ENCODE peak calls at places on chromosomes 4 and X, in five cellular contexts. I is mammary epithelial cell, H is HepG2, O is AG09309, M is foreskin fibroblast. G is an unnamed sample.

GRCh38 chr4:184748251-184748652 is 14.4 kb upstream of the CENPU start:
- DNase-seq in M (no peak), O (no peak), H (no peak), I (peak; percentile 79), G (no peak)

GRCh38 chr4:3871181-3871852 is 105.1 kb downstream of the ADRA2C start:
- DNase-seq in H (no peak), M (no peak), O (no peak), I (no peak), G (no peak)

GRCh38 chr4:122500852-122501501 is 44.5 kb upstream of the IL2 start:
- DNase-seq in O (no peak), H (no peak), M (no peak), I (no peak), G (no peak)

GRCh38 chr4:107906458-107907100 is 24.8 kb upstream of the CYP2U1 start:
- DNase-seq in I (no peak), O (no peak), H (no peak), M (no peak), G (no peak)

GRCh38 chr4:134780244-134780643 is 578.7 kb upstream of the PABPC4L start:
- DNase-seq in I (no peak), O (no peak), H (no peak), M (no peak), G (no peak)

GRCh38 chrX:68743754-68744153 is 85.1 kb upstream of the EFNB1 start:
- DNase-seq in O (no peak), H (no peak), I (no peak), M (no peak), G (no peak)

GRCh38 chr4:3462321-3462789 is 751 bp upstream of the DOK7 start:
- DNase-seq in H (peak; percentile 40), O (no peak), M (no peak), I (no peak), G (no peak)

GRCh38 chr4:153784300-153784699 is 4.6 kb downstream of the SFRP2 start:
- DNase-seq in M (no peak), O (no peak), H (no peak), I (no peak), G (no peak)

GRCh38 chrX:103789004-103789403 is 12.4 kb downstream of the PLP1 start:
- DNase-seq in M (no peak), I (no peak), O (no peak), H (no peak), G (no peak)

GRCh38 chr4:37717575-37717974 is 31.4 kb upstream of the RELL1 start:
- DNase-seq in O (peak; percentile 24), H (no peak), I (peak; percentile 79), M (peak; percentile 52), G (no peak)

GRCh38 chr4:67687639-67688038 is 13.3 kb downstream of the UBA6 start:
- DNase-seq in M (peak; percentile 68), H (no peak), O (peak; percentile 28), I (no peak), G (no peak)

GRCh38 chr4:139458999-139459398 is 5.1 kb downstream of the RAB33B start:
- DNase-seq in O (no peak), M (no peak), I (peak; percentile 47), H (peak; percentile 48), G (no peak)

GRCh38 chr4:7411896-7412585 is 22.7 kb downstream of the PSAPL1 start:
- DNase-seq in H (no peak), I (no peak), M (no peak), O (no peak), G (no peak)

GRCh38 chr4:105197777-105198176 is 51.1 kb downstream of the TET2 start:
- DNase-seq in O (no peak), H (no peak), I (no peak), M (no peak), G (no peak)

GRCh38 chrX:11968470-11968869 is 169.8 kb upstream of the FRMPD4 start:
- DNase-seq in M (no peak), I (peak; percentile 67), O (no peak), H (peak; percentile 1), G (no peak)

GRCh38 chrX:16807976-16808542 is 21.8 kb downstream of the TXLNG start:
- DNase-seq in M (peak; percentile 46), I (peak; percentile 46), H (peak; percentile 64), O (no peak), G (no peak)

GRCh38 chr4:88706574-88706973 is 8.9 kb upstream of the NAP1L5 start:
- DNase-seq in H (peak; percentile 53), I (peak; percentile 26), O (peak; percentile 31), M (peak; percentile 52), G (no peak)

GRCh38 chrX:41922125-41922521 is 1.2 kb downstream of the CASK start:
- DNase-seq in M (no peak), H (no peak), O (no peak), I (peak; percentile 37), G (no peak)

GRCh38 chrX:135009057-135009605 is 13.2 kb downstream of the RTL8B start:
- DNase-seq in I (no peak), O (no peak), H (peak; percentile 60), M (no peak), G (no peak)

GRCh38 chr4:97923096-97923495 is 220.2 kb downstream of the STPG2 start:
- DNase-seq in M (no peak), O (no peak), H (no peak), I (no peak), G (no peak)

GRCh38 chr4:76252271-76252653 is 741 bp downstream of the FAM47E start:
- DNase-seq in M (no peak), I (no peak), H (no peak), O (no peak), G (no peak)

GRCh38 chr4:122762520-122762919 is 30.0 kb downstream of the BBS12 start:
- DNase-seq in H (peak; percentile 18), M (no peak), O (no peak), I (no peak), G (no peak)

GRCh38 chr4:26878729-26879415 is 18.2 kb downstream of the STIM2 start:
- DNase-seq in I (peak; percentile 73), M (no peak), O (no peak), H (no peak), G (no peak)

GRCh38 chrX:96576358-96576757 is 108.3 kb upstream of the DIAPH2 start:
- DNase-seq in M (peak; percentile 40), O (no peak), H (no peak), I (no peak), G (no peak)

GRCh38 chrX:55007633-55008032 is 7.5 kb downstream of the APEX2 start:
- DNase-seq in M (peak; percentile 37), O (peak; percentile 3), I (peak; percentile 53), H (peak; percentile 73), G (no peak)

GRCh38 chr4:21742326-21742725 is 206.2 kb downstream of the KCNIP4 start:
- DNase-seq in O (peak; percentile 58), H (no peak), I (no peak), M (peak; percentile 15), G (no peak)

GRCh38 chrX:68848189-68848940 is 19.5 kb downstream of the EFNB1 start:
- DNase-seq in I (no peak), H (no peak), O (no peak), M (no peak), G (no peak)

GRCh38 chrX:121642415-121642814 is 595.0 kb downstream of the GLUD2 start:
- DNase-seq in I (peak; percentile 44), M (peak; percentile 29), H (no peak), O (peak; percentile 11), G (no peak)

GRCh38 chr4:61890321-61890720 is 690.2 kb downstream of the ADGRL3 start:
- DNase-seq in I (no peak), M (no peak), O (no peak), H (no peak), G (no peak)

DNA sequence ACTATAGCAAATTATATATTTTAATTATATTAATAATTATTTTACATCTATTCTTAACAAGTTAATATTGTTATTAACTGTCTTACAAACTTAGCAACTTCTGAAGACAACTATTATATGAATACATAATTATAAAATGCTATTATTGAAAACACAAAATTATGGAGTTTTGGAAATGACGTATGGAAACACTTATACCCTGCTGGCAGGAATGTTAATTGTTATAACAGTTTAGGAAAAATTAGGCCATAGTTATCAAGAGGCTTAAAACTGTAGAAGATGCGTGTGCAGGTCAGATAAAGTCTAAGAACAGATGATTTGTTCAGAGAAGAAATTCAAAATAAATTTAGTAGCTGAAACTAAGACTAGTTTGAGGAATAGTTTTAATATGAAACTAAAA is 211.7 kb downstream of the FAT4 start:
- DNase-seq in M (no peak), O (no peak), I (no peak), H (no peak), G (no peak)
- TF ChIP-seq CTCF in M (no peak), O (peak; percentile 12), I (no peak), H (no peak), G (no peak)

DNA sequence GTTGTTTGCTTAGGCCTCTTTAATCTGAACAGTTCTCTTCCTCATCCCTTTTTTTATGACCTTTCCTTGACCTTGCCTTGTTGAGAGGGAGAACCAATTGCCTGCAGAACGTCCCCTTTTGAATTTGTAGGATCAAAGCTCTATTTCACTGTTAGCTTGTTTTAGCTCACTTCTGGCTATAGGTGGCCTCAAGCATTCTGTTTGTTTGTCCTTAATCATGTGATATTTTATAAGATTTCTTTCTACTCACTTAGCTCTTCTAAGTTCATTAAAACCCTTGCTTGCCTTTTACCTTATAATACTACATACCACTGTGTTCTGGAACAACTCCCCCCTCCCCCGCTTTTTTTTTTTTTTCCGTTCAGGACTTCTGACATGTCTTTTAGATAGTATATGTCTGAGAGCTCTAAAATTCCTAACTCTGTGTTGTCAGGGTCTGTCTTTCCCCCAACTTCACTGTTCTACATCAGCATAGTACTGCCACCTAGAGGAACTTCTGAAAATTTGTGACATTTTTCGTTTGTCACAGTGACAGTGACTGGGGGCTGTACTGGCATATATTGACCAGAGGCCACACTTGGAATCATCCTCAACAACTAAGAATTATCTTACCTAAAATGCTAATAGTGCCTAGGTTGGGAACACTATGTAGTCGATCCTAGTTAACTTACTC is 128.5 kb downstream of the LARP7 start:
- DNase-seq in M (peak; percentile 3), O (no peak), I (no peak), H (peak; percentile 52), G (no peak)
- TF ChIP-seq CTCF in M (peak; percentile 41), O (peak; percentile 52), I (peak; percentile 28), H (peak; percentile 65), G (peak; percentile 59)

DNA sequence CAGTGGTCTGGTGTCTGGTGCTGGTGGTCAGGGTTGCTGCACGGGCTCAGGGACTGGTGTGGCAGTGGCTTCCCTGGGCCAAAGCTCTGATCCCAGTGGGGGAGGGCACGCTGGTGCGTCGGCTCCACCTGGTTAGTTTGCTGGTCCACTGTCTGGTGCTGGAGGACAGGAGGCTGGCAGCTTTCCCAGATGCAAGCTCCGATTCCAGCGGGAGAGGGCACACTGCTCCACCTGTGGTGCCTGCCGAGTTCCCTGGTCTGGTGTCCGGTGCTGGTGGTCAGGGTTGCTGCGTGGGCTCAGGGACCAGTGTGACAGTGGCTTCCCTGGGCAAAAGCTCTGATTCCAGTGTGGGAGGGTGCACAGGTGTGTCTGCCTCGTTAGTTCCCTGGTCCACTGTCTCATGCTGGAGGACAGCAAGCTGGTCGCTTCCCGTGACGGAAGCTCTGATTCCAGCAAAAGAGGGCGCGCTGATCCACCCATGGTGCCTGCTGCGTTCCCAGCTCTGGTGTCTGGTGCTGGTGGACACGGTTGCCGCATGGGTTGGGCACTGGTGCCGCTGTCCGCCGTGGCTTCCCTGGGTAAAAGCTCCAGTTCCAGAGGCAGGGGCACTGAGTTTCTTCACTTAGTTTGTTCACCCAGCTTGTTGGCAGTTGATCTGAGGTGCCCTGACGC is 5.8 kb downstream of the VMA21 start:
- DNase-seq in O (no peak), I (no peak), M (no peak), H (no peak), G (no peak)
- TF ChIP-seq CTCF in O (no peak), I (no peak), M (no peak), H (no peak), G (no peak)

DNA sequence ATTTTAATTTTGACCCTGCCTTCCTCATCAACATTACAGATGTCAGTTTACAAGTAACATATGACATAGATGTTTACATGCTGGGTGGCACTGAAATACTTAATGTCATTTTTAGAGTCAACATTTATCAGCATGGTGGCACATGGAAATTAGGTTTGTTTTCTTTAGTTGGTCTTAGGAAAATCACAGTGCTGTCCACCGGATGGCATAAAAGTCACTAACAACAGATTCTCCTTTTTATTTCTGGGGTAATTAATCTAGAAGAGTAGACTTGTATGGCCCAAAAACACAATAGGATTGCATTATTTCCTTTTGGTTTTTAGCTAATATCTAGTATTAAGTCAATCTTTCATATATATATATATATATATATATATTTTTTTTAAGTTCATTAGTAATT is 88.6 kb upstream of the HHIP start:
- DNase-seq in O (no peak), H (no peak), M (no peak), I (no peak), G (no peak)
- TF ChIP-seq CTCF in O (no peak), H (no peak), M (no peak), I (no peak), G (no peak)

G was measured in CD14-positive monocyte.